ENCODE peak calls at places on chromosomes 6 and 20, in six cellular contexts. M, R, P, O, Z and J are unnamed samples. For H3K36me3 and H3K27me3, the result is how much of the 10 kb centered on the place peaks cover.

GRCh38 chr6:34115396-34116314 is 30.2 kb downstream of the GRM4 start:
- DNase-seq in O (no peak), P (peak), Z (no peak), R (no peak), M (no peak), J (no peak)

GRCh38 chr6:14165091-14165490 is 47.5 kb downstream of the CD83 start:
- DNase-seq in P (no peak), Z (no peak), O (peak), R (peak), M (no peak), J (no peak)

GRCh38 chr6:24252215-24252614 is 105.6 kb downstream of the DCDC2 start:
- DNase-seq in P (no peak), M (no peak), Z (no peak), O (no peak), R (no peak), J (no peak)

GRCh38 chr6:116175344-116175743 is 49.4 kb upstream of the COL10A1 start:
- DNase-seq in P (no peak), M (no peak), O (no peak), R (no peak), Z (no peak), J (no peak)

GRCh38 chr6:169663468-169663867 is 38.4 kb downstream of the WDR27 start:
- DNase-seq in R (no peak), Z (no peak), P (no peak), O (no peak), M (no peak), J (no peak)

GRCh38 chr6:33583591-33584155 is 3.6 kb upstream of the BAK1 start:
- DNase-seq in R (no peak), P (no peak), M (no peak), Z (no peak), O (no peak), J (no peak)

GRCh38 chr6:63565058-63565726 is 7.1 kb upstream of the LOC128125822 start:
- DNase-seq in R (peak), P (no peak), Z (no peak), O (no peak), M (no peak), J (no peak)

GRCh38 chr20:10672579-10673127 is 1.1 kb downstream of the JAG1 start:
- DNase-seq in Z (peak), R (no peak), M (no peak), O (no peak), P (peak), J (peak)

GRCh38 chr6:91276315-91276714 is 689.4 kb upstream of the MAP3K7 start:
- DNase-seq in O (no peak), Z (no peak), P (peak), R (peak), M (no peak), J (no peak)

GRCh38 chr6:73452107-73452461 is at the start of gene CGAS:
- DNase-seq in M (peak), P (peak), R (peak), O (peak), Z (peak), J (peak)

GRCh38 chr20:26163890-26164289 is 467.2 kb upstream of the ZNF337 start:
- DNase-seq in R (peak), Z (no peak), O (peak), M (no peak), P (no peak), J (no peak)

GRCh38 chr20:44032583-44033138 is 118.0 kb downstream of the TOX2 start:
- DNase-seq in M (no peak), R (no peak), O (no peak), P (no peak), Z (no peak), J (no peak)

GRCh38 chr6:80126657-80127350 is 20.3 kb downstream of the BCKDHB start:
- DNase-seq in P (no peak), O (peak), R (no peak), Z (no peak), M (no peak), J (no peak)

GRCh38 chr6:30768634-30769087 is 24.3 kb upstream of the IER3 start:
- DNase-seq in O (no peak), P (no peak), Z (no peak), M (no peak), R (no peak), J (no peak)

GRCh38 chr6:29742191-29742590 is 19.0 kb downstream of the HLA-F start:
- DNase-seq in P (no peak), Z (no peak), O (no peak), M (no peak), R (no peak), J (no peak)

GRCh38 chr6:26215200-26216014 is 128.2 kb downstream of the HFE start:
- DNase-seq in R (peak), O (no peak), M (no peak), Z (no peak), P (peak), J (no peak)

GRCh38 chr6:142058216-142058925 is 74.4 kb upstream of the GJE1 start:
- DNase-seq in M (no peak), P (no peak), R (no peak), O (no peak), Z (no peak), J (no peak)

GRCh38 chr20:50554694-50555579 is 44.8 kb downstream of the PTPN1 start:
- DNase-seq in R (no peak), O (no peak), Z (no peak), M (no peak), P (no peak), J (no peak)

GRCh38 chr20:57693002-57693582 is 16.7 kb downstream of the PMEPA1 start:
- DNase-seq in R (peak), M (peak), Z (peak), P (no peak), O (peak), J (no peak)

GRCh38 chr6:93962566-93962965 is 543.2 kb upstream of the EPHA7 start:
- DNase-seq in R (peak), Z (no peak), O (no peak), M (no peak), P (no peak), J (no peak)

GRCh38 chr20:25058051-25058796 is at the start of gene ACSS1:
- DNase-seq in O (no peak), M (peak), P (peak), Z (peak), R (no peak), J (peak)

GRCh38 chr20:25864326-25864970 is 167.8 kb upstream of the ZNF337 start:
- DNase-seq in M (no peak), O (no peak), R (no peak), P (no peak), Z (no peak), J (no peak)

GRCh38 chr6:135002229-135002844 is 52.3 kb downstream of the HBS1L start:
- DNase-seq in M (no peak), R (peak), Z (no peak), O (no peak), P (peak), J (no peak)

GRCh38 chr20:58808296-58809046 is 42.2 kb downstream of the GNAS-AS1 start:
- DNase-seq in P (no peak), Z (no peak), O (no peak), M (no peak), R (no peak), J (no peak)

GRCh38 chr6:37731888-37732287 is 34.2 kb upstream of the MDGA1 start:
- DNase-seq in Z (peak), O (no peak), R (peak), P (no peak), M (peak), J (no peak)

GRCh38 chr6:79048611-79049010 is 29.4 kb downstream of the PHIP start:
- DNase-seq in P (no peak), Z (no peak), R (peak), M (no peak), O (no peak), J (no peak)

GRCh38 chr20:38012332-38012731 is 20.9 kb downstream of the TTI1 start:
- DNase-seq in O (no peak), P (no peak), M (no peak), R (no peak), Z (no peak), J (no peak)
- H3K36me3 ChIP-seq in O (under half), P (under half), M (under half), R (under half), Z (half or more), J (half or more)

GRCh38 chr6:53216301-53216700 is 67.7 kb upstream of the GCM1 start:
- DNase-seq in O (no peak), P (no peak), R (no peak), Z (no peak), M (peak), J (no peak)

GRCh38 chr6:53220605-53221004 is 72.0 kb upstream of the GCM1 start:
- DNase-seq in P (no peak), M (no peak), O (no peak), R (no peak), Z (no peak), J (no peak)
- H3K27me3 ChIP-seq in P (under half), M (under half), O (under half), R (under half), Z (under half), J (under half)

GRCh38 chr20:37271421-37271768 is 9.8 kb upstream of the GHRH start:
- DNase-seq in Z (no peak), P (no peak), R (no peak), O (no peak), M (no peak), J (no peak)
- H3K36me3 ChIP-seq in Z (under half), P (under half), R (under half), O (under half), M (under half), J (under half)

DNA sequence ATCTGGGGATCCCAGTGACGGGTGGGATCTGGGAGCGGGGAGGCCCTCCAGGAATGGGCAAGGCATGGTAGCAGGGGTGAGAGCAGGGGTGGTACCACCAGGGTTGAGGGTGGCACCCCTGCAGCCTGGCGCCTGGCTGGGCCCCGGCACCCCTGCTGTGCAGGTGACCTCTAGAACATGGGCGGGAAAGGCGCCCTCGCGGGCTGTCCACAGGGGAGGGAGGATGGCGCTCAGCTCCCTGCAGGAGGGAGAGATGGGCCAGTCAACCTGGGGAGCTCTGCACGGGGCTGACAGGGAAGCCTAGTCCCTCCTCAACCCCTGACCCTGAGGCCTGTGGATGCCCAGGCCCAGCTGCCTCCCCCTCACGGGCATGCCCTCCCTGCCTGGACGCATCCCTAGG is 61.6 kb upstream of the SLCO4A1 start:
- DNase-seq in O (no peak), Z (no peak), P (no peak), M (no peak), R (no peak), J (no peak)
- H3K27me3 ChIP-seq in O (half or more), Z (half or more), P (half or more), M (under half), R (under half), J (half or more)

GRCh38 chr6:46099952-46100351 is 29.8 kb upstream of the ENPP4 start:
- DNase-seq in Z (no peak), R (no peak), M (no peak), P (no peak), O (no peak), J (no peak)
- H3K36me3 ChIP-seq in Z (under half), R (under half), M (under half), P (under half), O (under half), J (under half)